ENCODE peak calls at places on chromosomes 5 and 9, in nine cellular contexts. I is A549, A is progenitor cell of endocrine pancreas, E is Peyer's patch, U is cardiac muscle cell, C is heart left ventricle, M is glutamatergic neuron, K is AG09319, G is AG10803. F is an unnamed sample.
A peak's percentile ranks its signal among the peaks of the same experiment; 100 is the strongest.

GRCh38 chr5:115968770-115969169 is 6.5 kb downstream of the LVRN start:
- DNase-seq in I (no peak), A (no peak), E (no peak), U (no peak), C (no peak), M (no peak), K (no peak), G (no peak), F (no peak)

GRCh38 chr9:13857521-13857920 is 456.4 kb downstream of the NFIB start:
- DNase-seq in I (no peak), A (no peak), E (no peak), U (no peak), C (no peak), M (no peak), K (no peak), G (peak; percentile 14), F (no peak)

GRCh38 chr9:9061599-9061998 is 1262.0 kb upstream of the DMAC1 start:
- DNase-seq in I (no peak), A (no peak), E (no peak), U (no peak), C (no peak), M (no peak), K (no peak), G (no peak), F (no peak)

GRCh38 chr5:1218351-1219080 is 6.7 kb upstream of the SLC6A18 start:
- DNase-seq in I (no peak), A (no peak), E (no peak), U (no peak), C (no peak), M (no peak), K (no peak), G (no peak), F (no peak)

GRCh38 chr9:107819772-107820171 is 330.2 kb upstream of the KLF4 start:
- DNase-seq in I (no peak), A (no peak), E (peak; percentile 63), U (no peak), C (no peak), M (peak; percentile 24), K (no peak), G (no peak), F (no peak)

GRCh38 chr9:100426532-100427365 is at the start of gene MSANTD3:
- DNase-seq in I (peak; percentile 77), A (peak; percentile 61), E (peak; percentile 74), U (peak; percentile 66), C (peak; percentile 67), M (peak; percentile 76), K (no peak), G (peak; percentile 64), F (peak; percentile 93)

GRCh38 chr5:112917453-112918005 is 4.5 kb downstream of the REEP5 start:
- DNase-seq in I (peak; percentile 42), A (no peak), E (no peak), U (peak; percentile 23), C (no peak), M (peak; percentile 44), K (no peak), G (peak; percentile 55), F (no peak)

GRCh38 chr9:107547772-107548297 is 58.3 kb upstream of the KLF4 start:
- DNase-seq in I (no peak), A (no peak), E (no peak), U (peak; percentile 32), C (no peak), M (no peak), K (no peak), G (peak; percentile 15), F (no peak)

GRCh38 chr9:98453589-98454311 is 198.3 kb upstream of the TBC1D2 start:
- DNase-seq in I (no peak), A (no peak), E (no peak), U (no peak), C (no peak), M (no peak), K (no peak), G (peak; percentile 47), F (no peak)

GRCh38 chr9:99752710-99753109 is 69.0 kb upstream of the NR4A3 start:
- DNase-seq in I (no peak), A (no peak), E (no peak), U (peak; percentile 34), C (no peak), M (no peak), K (peak; percentile 53), G (peak; percentile 95), F (no peak)

GRCh38 chr9:7103382-7104170 is 345.8 kb downstream of the KDM4C start:
- DNase-seq in I (peak; percentile 59), A (no peak), E (no peak), U (peak; percentile 52), C (no peak), M (peak; percentile 23), K (no peak), G (no peak), F (no peak)

GRCh38 chr5:134133213-134133994 is 18.9 kb downstream of the TCF7 start:
- DNase-seq in I (no peak), A (no peak), E (peak; percentile 43), U (no peak), C (no peak), M (peak; percentile 5), K (no peak), G (no peak), F (no peak)

GRCh38 chr5:65722575-65723424 is 795 bp downstream of the NLN start:
- DNase-seq in I (peak; percentile 73), A (no peak), E (no peak), U (peak; percentile 79), C (no peak), M (peak; percentile 31), K (no peak), G (peak; percentile 77), F (peak; percentile 49)

GRCh38 chr5:179227196-179227577 is 118.1 kb downstream of the ADAMTS2 start:
- DNase-seq in I (no peak), A (no peak), E (peak; percentile 28), U (no peak), C (no peak), M (no peak), K (no peak), G (no peak), F (no peak)

GRCh38 chr5:172417983-172418630 is 36.2 kb downstream of the SH3PXD2B start:
- DNase-seq in I (peak; percentile 38), A (no peak), E (peak; percentile 86), U (peak; percentile 100), C (peak; percentile 92), M (no peak), K (peak; percentile 98), G (peak; percentile 99), F (no peak)

GRCh38 chr5:119451561-119451960 is 736 bp upstream of the HSD17B4 start:
- DNase-seq in I (peak; percentile 4), A (no peak), E (no peak), U (no peak), C (no peak), M (no peak), K (no peak), G (no peak), F (no peak)

GRCh38 chr9:129681924-129682323 is 16.5 kb downstream of the PRRX2 start:
- DNase-seq in I (no peak), A (no peak), E (no peak), U (no peak), C (no peak), M (no peak), K (no peak), G (no peak), F (no peak)
- TF ChIP-seq CTCF in I (no peak), A (no peak), E (no peak), U (no peak), C (no peak), M (no peak), K (no peak), G (no peak), F (no peak)

GRCh38 chr5:93583525-93583798 is 440 bp downstream of the NR2F1 start:
- DNase-seq in I (peak; percentile 6), A (no peak), E (no peak), U (peak; percentile 60), C (no peak), M (no peak), K (no peak), G (no peak), F (no peak)
- TF ChIP-seq CTCF in I (no peak), A (no peak), E (no peak), U (no peak), C (no peak), M (no peak), K (no peak), G (no peak), F (no peak)

GRCh38 chr5:60453186-60453976 is 246.6 kb downstream of the DEPDC1B start:
- DNase-seq in I (no peak), A (no peak), E (no peak), U (no peak), C (no peak), M (no peak), K (no peak), G (no peak), F (no peak)

GRCh38 chr5:60463179-60463868 is 236.6 kb downstream of the DEPDC1B start:
- DNase-seq in I (peak; percentile 95), A (no peak), E (no peak), U (peak; percentile 44), C (no peak), M (no peak), K (no peak), G (peak; percentile 11), F (no peak)

GRCh38 chr5:60455589-60455988 is 244.4 kb downstream of the DEPDC1B start:
- DNase-seq in I (no peak), A (no peak), E (no peak), U (no peak), C (no peak), M (no peak), K (no peak), G (no peak), F (no peak)

GRCh38 chr5:60457256-60457655 is 242.7 kb downstream of the DEPDC1B start:
- DNase-seq in I (no peak), A (no peak), E (no peak), U (peak; percentile 1), C (no peak), M (no peak), K (no peak), G (no peak), F (no peak)

GRCh38 chr5:60458669-60459068 is 241.3 kb downstream of the DEPDC1B start:
- DNase-seq in I (peak; percentile 18), A (no peak), E (no peak), U (no peak), C (no peak), M (no peak), K (no peak), G (no peak), F (no peak)
- TF ChIP-seq CTCF in I (no peak), A (no peak), E (no peak), U (no peak), C (no peak), M (no peak), K (no peak), G (no peak), F (no peak)

GRCh38 chr5:8233479-8233878 is 364.5 kb downstream of the MTRR start:
- DNase-seq in I (no peak), A (no peak), E (no peak), U (no peak), C (no peak), M (no peak), K (no peak), G (no peak), F (no peak)

GRCh38 chr5:8238080-8238479 is 369.1 kb downstream of the MTRR start:
- DNase-seq in I (no peak), A (no peak), E (no peak), U (no peak), C (no peak), M (no peak), K (no peak), G (no peak), F (no peak)

GRCh38 chr5:8229551-8229950 is 360.6 kb downstream of the MTRR start:
- DNase-seq in I (no peak), A (no peak), E (no peak), U (no peak), C (no peak), M (no peak), K (no peak), G (no peak), F (no peak)

GRCh38 chr5:8234179-8234578 is 365.2 kb downstream of the MTRR start:
- DNase-seq in I (no peak), A (no peak), E (no peak), U (no peak), C (no peak), M (no peak), K (no peak), G (no peak), F (no peak)
- TF ChIP-seq CTCF in I (no peak), A (no peak), E (no peak), U (no peak), C (no peak), M (no peak), K (no peak), G (no peak), F (no peak)